ENCODE peak calls at places on chromosome 2, in five cellular contexts. R is NCI-H2171 treated with DMSO at 0.1 percent for 48 hours, T is left ventricle myocardium superior, H is AG08395, O is H54. F is an unnamed sample.
A peak's percentile ranks its signal among the peaks of the same experiment; 100 is the strongest.

GRCh38 chr2:105450495-105450894 is 51.6 kb upstream of the FHL2 start:
- DNase-seq in R (peak; percentile 41), T (no peak), H (no peak), O (no peak), F (no peak)

GRCh38 chr2:102283996-102284395 is 27.4 kb upstream of the IL1RL1 start:
- DNase-seq in O (no peak), T (no peak), H (no peak), R (no peak), F (no peak)

GRCh38 chr2:232838406-232838874 is 31.6 kb upstream of the SNORC start:
- DNase-seq in R (no peak), O (no peak), H (no peak), T (no peak), F (no peak)

GRCh38 chr2:205637779-205638503 is 44.4 kb upstream of the NRP2 start:
- DNase-seq in O (no peak), T (no peak), R (no peak), H (no peak), F (no peak)

GRCh38 chr2:170365003-170365402 is 187.1 kb downstream of the MYO3B start:
- DNase-seq in H (no peak), O (no peak), R (no peak), T (no peak), F (no peak)

GRCh38 chr2:205696541-205697441 is 14.5 kb downstream of the NRP2 start:
- DNase-seq in O (no peak), T (no peak), H (no peak), R (no peak), F (no peak)

GRCh38 chr2:45024600-45025291 is 15.5 kb upstream of the SIX2 start:
- DNase-seq in H (peak; percentile 93), T (peak; percentile 48), O (peak; percentile 89), R (peak; percentile 90), F (peak; percentile 42)

GRCh38 chr2:61419129-61419528 is 51.8 kb downstream of the USP34 start:
- DNase-seq in O (no peak), T (no peak), H (no peak), R (no peak), F (no peak)

GRCh38 chr2:68537872-68538271 is 70.5 kb downstream of the APLF start:
- DNase-seq in R (no peak), O (no peak), H (peak; percentile 25), T (no peak), F (no peak)

GRCh38 chr2:132416080-132416911 is at the start of gene GPR39:
- DNase-seq in R (peak; percentile 41), O (peak; percentile 88), T (peak; percentile 56), H (peak; percentile 96), F (peak; percentile 88)

GRCh38 chr2:193584001-193584400 is 1389.3 kb upstream of the TMEFF2 start:
- DNase-seq in O (peak; percentile 15), R (no peak), T (no peak), H (no peak), F (no peak)

GRCh38 chr2:40716879-40717278 is 265.0 kb upstream of the SLC8A1 start:
- DNase-seq in R (no peak), O (no peak), T (no peak), H (peak; percentile 48), F (no peak)

GRCh38 chr2:128808462-128809255 is 490.0 kb upstream of the HS6ST1 start:
- DNase-seq in T (no peak), R (no peak), H (peak; percentile 15), O (no peak), F (no peak)

GRCh38 chr2:238636269-238637073 is 209.7 kb downstream of the ASB1 start:
- DNase-seq in O (peak; percentile 40), H (peak; percentile 89), T (no peak), R (no peak), F (no peak)

GRCh38 chr2:153519260-153519875 is 40.8 kb upstream of the RPRM start:
- DNase-seq in R (peak; percentile 76), O (no peak), T (peak; percentile 44), H (peak; percentile 45), F (no peak)

GRCh38 chr2:213429516-213429915 is 145.3 kb downstream of the SPAG16 start:
- DNase-seq in O (no peak), T (no peak), H (no peak), R (no peak), F (no peak)

GRCh38 chr2:157246212-157247067 is 11.1 kb upstream of the GALNT5 start:
- DNase-seq in H (peak; percentile 86), R (no peak), T (no peak), O (peak; percentile 25), F (no peak)

GRCh38 chr2:175576270-175576669 is 394.8 kb upstream of the ATP5MC3 start:
- DNase-seq in T (no peak), R (no peak), O (no peak), H (no peak), F (no peak)

GRCh38 chr2:38876407-38876806 is 631 bp downstream of the MORN2 start:
- DNase-seq in T (no peak), H (no peak), O (no peak), R (no peak), F (no peak)

GRCh38 chr2:64837116-64837704 is 152.0 kb upstream of the SLC1A4 start:
- DNase-seq in R (no peak), O (no peak), T (no peak), H (peak; percentile 25), F (no peak)

GRCh38 chr2:138602166-138602460 is 100.5 kb downstream of the SPOPL start:
- DNase-seq in H (no peak), O (no peak), T (no peak), R (peak; percentile 98), F (no peak)

GRCh38 chr2:14324308-14324707 is 308.2 kb upstream of the LRATD1 start:
- DNase-seq in H (no peak), R (no peak), O (no peak), T (no peak), F (no peak)

GRCh38 chr2:96760986-96761832 is 507 bp downstream of the CNNM4 start:
- DNase-seq in H (peak; percentile 10), O (no peak), R (no peak), T (peak; percentile 59), F (no peak)

GRCh38 chr2:241935314-241935713 is 65.8 kb downstream of the RTP5 start:
- DNase-seq in R (no peak), T (no peak), O (peak; percentile 58), H (peak; percentile 90), F (no peak)

GRCh38 chr2:171529914-171530313 is 7.6 kb downstream of the CYBRD1 start:
- DNase-seq in T (no peak), O (no peak), R (no peak), H (no peak), F (no peak)